ENCODE peak calls at places on chromosome 1, in four cellular contexts. One of them, this sample, is unnamed. For H3K4me1, the result is how much of the 10 kb centered on the place peaks cover.

GRCh38 chr1:206914138-206914537 is 7.6 kb downstream of the FCMR start:
- DNase-seq in left lung: no peak
- DNase-seq in heart left ventricle: no peak
- DNase-seq in CD8-positive, alpha-beta T cell: no peak
- DNase-seq in this sample: no peak

GRCh38 chr1:116168277-116169032 is 57.3 kb downstream of the MAB21L3 start:
- DNase-seq in CD8-positive, alpha-beta T cell: peak
- DNase-seq in heart left ventricle: peak
- DNase-seq in left lung: peak
- DNase-seq in this sample: peak

GRCh38 chr1:173429517-173430477 is 47.3 kb upstream of the PRDX6 start:
- DNase-seq in left lung: peak
- DNase-seq in heart left ventricle: peak
- DNase-seq in CD8-positive, alpha-beta T cell: peak
- DNase-seq in this sample: peak

GRCh38 chr1:119815361-119815760 is 4.1 kb upstream of the REG4 start:
- DNase-seq in heart left ventricle: no peak
- DNase-seq in left lung: no peak
- DNase-seq in CD8-positive, alpha-beta T cell: no peak
- DNase-seq in this sample: no peak

GRCh38 chr1:172746091-172746949 is 87.4 kb downstream of the FASLG start:
- DNase-seq in CD8-positive, alpha-beta T cell: no peak
- DNase-seq in left lung: no peak
- DNase-seq in heart left ventricle: no peak
- DNase-seq in this sample: peak

GRCh38 chr1:54229281-54229891 is 29.4 kb downstream of the MRPL37 start:
- DNase-seq in left lung: no peak
- DNase-seq in CD8-positive, alpha-beta T cell: no peak
- DNase-seq in heart left ventricle: no peak
- DNase-seq in this sample: no peak

GRCh38 chr1:212595787-212596714 is 12.5 kb upstream of the ATF3 start:
- DNase-seq in heart left ventricle: no peak
- DNase-seq in left lung: no peak
- DNase-seq in CD8-positive, alpha-beta T cell: no peak
- DNase-seq in this sample: peak

GRCh38 chr1:46749921-46750404 is 31.0 kb upstream of the EFCAB14 start:
- DNase-seq in CD8-positive, alpha-beta T cell: no peak
- DNase-seq in heart left ventricle: no peak
- DNase-seq in left lung: no peak
- DNase-seq in this sample: no peak

GRCh38 chr1:40979241-40980067 is at the start of gene CTPS1:
- DNase-seq in heart left ventricle: peak
- DNase-seq in CD8-positive, alpha-beta T cell: peak
- DNase-seq in left lung: peak
- DNase-seq in this sample: peak
- TF ChIP-seq CTCF in heart left ventricle: no peak
- TF ChIP-seq CTCF in CD8-positive, alpha-beta T cell: no peak
- TF ChIP-seq CTCF in left lung: no peak
- TF ChIP-seq CTCF in this sample: no peak

GRCh38 chr1:222716393-222716792 is 4.0 kb downstream of the BROX start:
- DNase-seq in heart left ventricle: no peak
- DNase-seq in left lung: no peak
- DNase-seq in CD8-positive, alpha-beta T cell: no peak
- DNase-seq in this sample: no peak

GRCh38 chr1:222711319-222712252 is 705 bp downstream of the AIDA start:
- DNase-seq in heart left ventricle: peak
- DNase-seq in CD8-positive, alpha-beta T cell: peak
- DNase-seq in left lung: peak
- DNase-seq in this sample: peak

GRCh38 chr1:222713091-222714012 is 988 bp downstream of the BROX start:
- DNase-seq in CD8-positive, alpha-beta T cell: peak
- DNase-seq in left lung: peak
- DNase-seq in heart left ventricle: peak
- DNase-seq in this sample: peak

GRCh38 chr1:222709700-222710153 is 2.6 kb downstream of the AIDA start:
- DNase-seq in CD8-positive, alpha-beta T cell: no peak
- DNase-seq in heart left ventricle: no peak
- DNase-seq in left lung: no peak
- DNase-seq in this sample: no peak

GRCh38 chr1:222712253-222713090 is at the start of the genes AIDA and BROX:
- DNase-seq in heart left ventricle: peak
- DNase-seq in CD8-positive, alpha-beta T cell: peak
- DNase-seq in left lung: peak
- DNase-seq in this sample: peak
- H3K4me1 ChIP-seq in heart left ventricle: under half
- H3K4me1 ChIP-seq in CD8-positive, alpha-beta T cell: under half
- H3K4me1 ChIP-seq in left lung: under half
- H3K4me1 ChIP-seq in this sample: under half

DNA sequence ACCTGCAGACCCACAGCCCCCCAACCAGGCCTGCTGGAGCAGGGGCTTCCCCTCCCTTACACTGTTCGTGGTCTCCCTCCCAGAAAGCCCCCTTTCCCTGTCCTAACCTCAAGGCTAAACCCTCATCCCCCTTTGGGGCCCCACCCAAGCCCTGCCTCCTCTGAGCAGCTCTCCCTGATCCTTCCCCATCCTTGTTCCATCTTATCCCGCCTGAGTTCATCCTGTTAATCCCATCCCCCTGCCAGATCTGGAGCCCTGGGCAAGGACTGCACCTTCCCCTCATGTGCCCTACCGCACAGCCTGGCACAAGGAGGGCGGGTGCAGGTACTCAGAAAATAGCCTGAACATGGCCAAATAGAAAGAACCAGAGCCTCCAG is 6.9 kb upstream of the TNNT2 start:
- DNase-seq in left lung: no peak
- DNase-seq in CD8-positive, alpha-beta T cell: no peak
- DNase-seq in heart left ventricle: no peak
- DNase-seq in this sample: no peak
- H3K4me3 ChIP-seq in left lung: no peak
- H3K4me3 ChIP-seq in CD8-positive, alpha-beta T cell: no peak
- H3K4me3 ChIP-seq in heart left ventricle: no peak
- H3K4me3 ChIP-seq in this sample: no peak

GRCh38 chr1:236760986-236761385 is 34.1 kb upstream of the MTR start:
- DNase-seq in heart left ventricle: no peak
- DNase-seq in CD8-positive, alpha-beta T cell: no peak
- DNase-seq in left lung: no peak
- DNase-seq in this sample: no peak

GRCh38 chr1:236760480-236760879 is 34.6 kb upstream of the MTR start:
- DNase-seq in heart left ventricle: no peak
- DNase-seq in left lung: no peak
- DNase-seq in CD8-positive, alpha-beta T cell: no peak
- DNase-seq in this sample: no peak

GRCh38 chr1:236759252-236759859 is 35.7 kb upstream of the MTR start:
- DNase-seq in heart left ventricle: no peak
- DNase-seq in CD8-positive, alpha-beta T cell: no peak
- DNase-seq in left lung: no peak
- DNase-seq in this sample: no peak

GRCh38 chr1:236761397-236762132 is 33.5 kb upstream of the MTR start:
- DNase-seq in left lung: no peak
- DNase-seq in CD8-positive, alpha-beta T cell: no peak
- DNase-seq in heart left ventricle: no peak
- DNase-seq in this sample: no peak

DNA sequence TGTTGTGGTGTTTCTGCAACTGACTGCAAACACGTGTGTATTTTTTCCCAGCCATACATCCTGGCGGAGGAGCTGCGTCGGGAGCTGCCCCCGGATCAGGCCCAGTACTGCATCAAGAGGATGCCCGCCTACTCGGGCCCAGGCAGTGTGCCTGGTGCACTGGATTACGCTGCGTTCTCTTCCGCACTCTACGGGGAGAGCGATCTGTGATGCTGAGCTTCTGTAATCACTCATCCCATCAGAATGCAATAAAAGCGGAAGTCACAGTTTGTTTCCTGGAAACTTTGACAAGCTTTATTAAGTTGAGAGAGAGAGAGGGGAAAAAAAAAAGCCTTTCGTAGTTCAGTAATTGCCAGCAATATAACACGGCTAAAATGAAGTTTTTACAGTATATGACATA is 32.7 kb upstream of the MTR start:
- DNase-seq in CD8-positive, alpha-beta T cell: no peak
- DNase-seq in left lung: no peak
- DNase-seq in heart left ventricle: no peak
- DNase-seq in this sample: no peak
- TF ChIP-seq CTCF in CD8-positive, alpha-beta T cell: no peak
- TF ChIP-seq CTCF in left lung: no peak
- TF ChIP-seq CTCF in heart left ventricle: no peak
- TF ChIP-seq CTCF in this sample: no peak

DNA sequence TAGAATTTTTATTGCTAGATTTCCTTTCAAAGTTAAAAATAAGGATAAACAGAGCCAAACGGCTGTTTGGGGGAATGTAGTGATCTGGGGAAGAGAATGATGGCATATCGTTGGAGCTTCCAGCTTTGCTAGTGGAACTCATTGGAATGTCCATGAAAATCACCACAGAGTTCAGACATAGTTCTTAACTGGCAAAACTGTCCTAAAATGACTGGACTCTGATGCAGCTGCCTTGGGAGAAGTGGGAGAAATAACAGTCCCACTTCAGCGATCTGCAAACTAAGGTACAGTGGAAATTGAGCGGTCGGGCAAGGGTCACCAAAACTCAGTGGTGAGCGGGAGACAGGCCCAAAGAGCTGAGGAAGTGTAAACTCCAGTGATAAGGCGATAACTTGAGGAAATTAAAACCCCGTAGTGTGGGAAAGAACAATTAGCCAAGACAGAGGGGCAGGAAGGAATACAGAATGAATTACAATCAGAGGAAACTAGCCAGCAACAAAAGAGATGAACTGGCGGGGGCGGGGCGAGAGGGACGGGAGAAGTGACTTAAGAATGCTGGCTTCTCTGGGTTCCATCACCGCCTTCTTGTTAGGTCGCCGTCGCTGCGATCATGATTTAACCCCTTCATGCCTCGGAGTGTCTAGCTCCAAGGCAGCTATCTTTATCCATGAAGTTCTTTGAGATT is 89.8 kb upstream of the ARHGAP29 start:
- DNase-seq in CD8-positive, alpha-beta T cell: no peak
- DNase-seq in heart left ventricle: peak
- DNase-seq in left lung: peak
- DNase-seq in this sample: peak
- H3K4me1 ChIP-seq in CD8-positive, alpha-beta T cell: under half
- H3K4me1 ChIP-seq in heart left ventricle: under half
- H3K4me1 ChIP-seq in left lung: under half
- H3K4me1 ChIP-seq in this sample: under half

GRCh38 chr1:26158271-26159112 is at the start of gene FAM110D:
- DNase-seq in left lung: no peak
- DNase-seq in CD8-positive, alpha-beta T cell: no peak
- DNase-seq in heart left ventricle: no peak
- DNase-seq in this sample: no peak
- H3K4me3 ChIP-seq in left lung: peak
- H3K4me3 ChIP-seq in CD8-positive, alpha-beta T cell: no peak
- H3K4me3 ChIP-seq in heart left ventricle: peak
- H3K4me3 ChIP-seq in this sample: no peak

GRCh38 chr1:117512728-117513321 is 93.0 kb upstream of the TENT5C start:
- DNase-seq in heart left ventricle: no peak
- DNase-seq in CD8-positive, alpha-beta T cell: no peak
- DNase-seq in left lung: no peak
- DNase-seq in this sample: no peak
- TF ChIP-seq CTCF in heart left ventricle: peak
- TF ChIP-seq CTCF in CD8-positive, alpha-beta T cell: peak
- TF ChIP-seq CTCF in left lung: peak
- TF ChIP-seq CTCF in this sample: no peak